ENCODE peak calls at places on chromosome 18, in nine cellular contexts. P is right cardiac atrium; H is CD8-positive, alpha-beta memory T cell; Z is esophagus squamous epithelium; K is psoas muscle; S is effector memory CD4-positive, alpha-beta T cell; J is cardiac muscle cell; U is CD4-positive, alpha-beta T cell; N is tibial artery. W is an unnamed sample. For H3K9me3, the result is how much of the 10 kb centered on the place peaks cover.

GRCh38 chr18:44733069-44733753 is 52.5 kb downstream of the SETBP1 start:
- DNase-seq in N (no peak), P (no peak), J (peak), K (no peak), S (no peak), H (no peak), Z (no peak), U (no peak), W (no peak)

GRCh38 chr18:67733094-67733493 is 216.6 kb upstream of the DSEL start:
- DNase-seq in S (no peak), U (no peak), P (no peak), J (peak), K (no peak), N (no peak), Z (no peak), H (no peak), W (no peak)

GRCh38 chr18:21656402-21656801 is 44.3 kb downstream of the SNRPD1 start:
- DNase-seq in Z (no peak), N (no peak), S (no peak), H (no peak), U (no peak), K (no peak), P (no peak), J (peak), W (no peak)

GRCh38 chr18:22169011-22169888 is at the start of gene GATA6:
- DNase-seq in K (peak), J (peak), S (no peak), Z (no peak), U (no peak), H (peak), N (peak), P (peak), W (no peak)

GRCh38 chr18:6807504-6808257 is 78.2 kb downstream of the ARHGAP28 start:
- DNase-seq in J (no peak), S (no peak), K (no peak), Z (no peak), P (no peak), U (no peak), N (no peak), H (no peak), W (no peak)

GRCh38 chr18:51757525-51757924 is 560.0 kb upstream of the MEX3C start:
- DNase-seq in P (no peak), Z (no peak), N (no peak), S (no peak), K (no peak), U (no peak), J (no peak), H (no peak), W (no peak)

GRCh38 chr18:57077786-57078552 is 68.9 kb upstream of the BOD1L2 start:
- DNase-seq in J (no peak), N (no peak), P (no peak), K (no peak), S (no peak), H (no peak), Z (no peak), U (no peak), W (no peak)

GRCh38 chr18:75215663-75216062 is 5.1 kb downstream of the TSHZ1 start:
- DNase-seq in U (no peak), K (no peak), S (no peak), Z (no peak), J (no peak), P (no peak), H (no peak), N (no peak), W (no peak)

GRCh38 chr18:34632323-34632722 is 77.8 kb upstream of the DTNA start:
- DNase-seq in Z (no peak), K (no peak), N (no peak), S (no peak), H (no peak), U (no peak), J (no peak), P (no peak), W (no peak)

GRCh38 chr18:26803643-26804042 is 61.9 kb downstream of the AQP4 start:
- DNase-seq in H (no peak), J (no peak), P (no peak), S (no peak), K (no peak), N (no peak), U (no peak), Z (no peak), W (no peak)

GRCh38 chr18:9113468-9114149 is 11.1 kb downstream of the NDUFV2 start:
- DNase-seq in S (no peak), K (no peak), J (no peak), P (no peak), N (no peak), H (no peak), Z (no peak), U (no peak), W (no peak)

GRCh38 chr18:45662468-45662867 is 47.2 kb downstream of the SLC14A2 start:
- DNase-seq in K (no peak), J (peak), S (no peak), H (no peak), U (no peak), N (no peak), Z (no peak), P (no peak), W (no peak)

GRCh38 chr18:46414863-46415262 is 242.2 kb downstream of the LOXHD1 start:
- DNase-seq in H (no peak), P (no peak), J (no peak), U (no peak), S (no peak), K (no peak), N (no peak), Z (no peak), W (no peak)

GRCh38 chr18:54830260-54830659 is 2.0 kb downstream of the RAB27B start:
- DNase-seq in P (no peak), U (no peak), N (no peak), S (no peak), H (no peak), K (no peak), Z (no peak), J (no peak), W (no peak)

GRCh38 chr18:35641467-35641866 is 59.9 kb downstream of the GALNT1 start:
- DNase-seq in J (no peak), P (no peak), Z (no peak), N (no peak), H (no peak), U (no peak), S (no peak), K (no peak), W (no peak)

GRCh38 chr18:35641916-35642315 is 60.4 kb downstream of the GALNT1 start:
- DNase-seq in N (no peak), U (no peak), J (peak), K (no peak), H (no peak), Z (no peak), P (no peak), S (no peak), W (no peak)

GRCh38 chr18:35642802-35643201 is 61.3 kb downstream of the GALNT1 start:
- DNase-seq in U (no peak), S (no peak), N (no peak), Z (no peak), H (no peak), P (no peak), K (peak), J (no peak), W (no peak)

GRCh38 chr18:35637226-35637625 is 55.7 kb downstream of the GALNT1 start:
- DNase-seq in H (no peak), Z (no peak), U (no peak), K (no peak), N (no peak), S (no peak), P (no peak), J (no peak), W (no peak)

DNA sequence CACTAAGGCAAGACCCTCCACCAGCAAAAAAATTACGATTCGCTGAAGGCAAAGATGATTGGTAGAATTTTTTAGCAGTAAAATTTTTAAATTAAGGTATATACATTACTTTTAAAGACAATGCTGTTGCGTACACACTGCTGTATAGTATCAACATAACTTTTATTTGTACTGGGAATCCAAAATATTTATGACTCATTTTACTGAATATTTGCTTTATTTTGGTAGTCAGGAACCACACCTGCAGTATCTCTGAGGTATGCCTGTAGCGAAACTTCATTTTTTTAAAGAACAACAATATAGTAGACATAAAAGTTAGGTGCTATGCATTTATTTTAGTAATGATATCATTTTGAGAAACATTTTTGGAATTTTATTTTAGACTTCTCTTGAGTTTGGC is 57.8 kb downstream of the GALNT1 start:
- DNase-seq in P (no peak), Z (no peak), J (no peak), S (no peak), N (no peak), K (no peak), U (no peak), H (no peak), W (no peak)
- H3K9me3 ChIP-seq in P (under half), Z (under half), J (under half), S (under half), N (under half), K (under half), U (under half), H (under half), W (under half)

GRCh38 chr18:55999641-56000040 is 411.6 kb upstream of the TCF4 start:
- DNase-seq in Z (no peak), U (no peak), K (no peak), J (peak), P (no peak), H (no peak), S (no peak), N (no peak), W (no peak)

GRCh38 chr18:55996726-55997125 is 408.7 kb upstream of the TCF4 start:
- DNase-seq in Z (no peak), U (no peak), N (no peak), H (no peak), J (no peak), S (no peak), K (no peak), P (no peak), W (no peak)

GRCh38 chr18:56000041-56000440 is 412.0 kb upstream of the TCF4 start:
- DNase-seq in H (no peak), J (no peak), S (no peak), P (no peak), N (no peak), Z (no peak), U (no peak), K (no peak), W (no peak)

GRCh38 chr18:55998071-55998522 is 410.1 kb upstream of the TCF4 start:
- DNase-seq in S (no peak), N (no peak), H (no peak), K (no peak), Z (no peak), P (no peak), J (peak), U (no peak), W (no peak)

GRCh38 chr18:55997156-55997561 is 409.2 kb upstream of the TCF4 start:
- DNase-seq in H (no peak), K (no peak), U (no peak), J (peak), Z (no peak), S (no peak), P (no peak), N (no peak), W (no peak)
- H3K9me3 ChIP-seq in H (under half), K (under half), U (under half), J (under half), Z (under half), S (under half), P (under half), N (under half), W (under half)

GRCh38 chr18:70709124-70709523 is 420.3 kb downstream of the SOCS6 start:
- DNase-seq in K (no peak), S (no peak), H (no peak), U (no peak), J (no peak), Z (no peak), N (no peak), P (no peak), W (no peak)

GRCh38 chr18:70705831-70706416 is 417.1 kb downstream of the SOCS6 start:
- DNase-seq in J (no peak), H (no peak), U (no peak), K (no peak), P (no peak), S (no peak), Z (no peak), N (no peak), W (no peak)

DNA sequence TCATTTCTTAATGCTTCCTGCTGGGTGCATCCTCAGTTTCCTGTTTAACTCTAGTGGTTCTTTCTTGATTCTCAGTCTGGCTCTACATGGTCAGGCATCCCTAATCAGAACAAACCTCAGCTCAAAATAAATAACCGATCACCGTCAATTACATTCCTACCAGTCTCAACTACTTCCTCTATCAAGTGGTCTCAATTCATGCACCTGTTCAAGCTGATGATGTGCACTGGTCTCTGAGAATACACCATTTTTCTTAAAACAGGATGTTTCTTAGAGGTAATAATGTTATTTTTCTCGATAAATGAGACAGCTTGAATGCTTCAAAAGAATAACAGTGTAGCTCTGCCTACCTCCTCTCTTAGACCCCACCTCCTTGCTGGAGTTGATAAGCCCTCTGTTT is 420.9 kb downstream of the SOCS6 start:
- DNase-seq in K (no peak), S (no peak), Z (no peak), P (no peak), J (no peak), U (no peak), H (no peak), N (no peak), W (no peak)
- H3K9me3 ChIP-seq in K (under half), S (under half), Z (under half), P (under half), J (under half), U (under half), H (under half), N (under half), W (under half)

DNA sequence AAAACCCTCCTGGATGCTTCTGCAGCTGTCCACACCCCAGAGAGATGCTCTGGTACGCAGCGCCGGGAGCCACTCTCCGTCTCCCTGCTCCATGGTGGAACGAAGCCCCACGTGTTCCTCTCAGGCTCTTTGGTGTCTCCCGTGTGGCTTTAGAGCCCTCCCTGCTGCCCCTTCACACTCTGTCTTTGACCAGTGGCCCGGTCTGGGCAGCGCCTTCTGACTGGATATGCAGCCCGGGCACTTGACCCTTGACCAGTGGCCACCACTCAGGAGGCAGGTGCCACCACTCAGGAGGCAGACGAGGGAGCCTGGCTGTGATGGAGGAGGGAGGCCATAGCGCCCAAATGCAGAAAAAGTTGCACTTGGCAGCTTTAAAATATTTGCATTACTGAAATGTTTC is 214.5 kb upstream of the SALL3 start:
- DNase-seq in U (no peak), K (no peak), S (no peak), H (no peak), J (no peak), P (no peak), N (no peak), Z (no peak), W (no peak)
- H3K9me3 ChIP-seq in U (under half), K (under half), S (under half), H (under half), J (under half), P (under half), N (under half), Z (under half), W (under half)

GRCh38 chr18:80009661-80010550 is 21.5 kb upstream of the TXNL4A start:
- DNase-seq in S (no peak), H (no peak), K (peak), Z (no peak), P (peak), J (peak), U (no peak), N (peak), W (no peak)
- H3K9me3 ChIP-seq in S (under half), H (under half), K (under half), Z (under half), P (under half), J (under half), U (under half), N (under half), W (under half)

GRCh38 chr18:63624863-63625262 is 19.2 kb downstream of the SERPINB4 start:
- DNase-seq in H (no peak), U (no peak), N (no peak), K (no peak), J (no peak), S (no peak), Z (no peak), P (no peak), W (no peak)
- H3K9me3 ChIP-seq in H (under half), U (under half), N (under half), K (under half), J (under half), S (under half), Z (under half), P (under half), W (under half)